ENCODE peak calls at places on chromosomes 1 and 21, in six cellular contexts. X, V, M, Z, P and N are unnamed samples.

GRCh38 chr1:116345830-116346229 is 27.2 kb upstream of the ATP1A1 start:
- DNase-seq in P (no peak), M (peak), V (no peak), X (peak), Z (no peak), N (no peak)

GRCh38 chr21:14284439-14284838 is 68.5 kb downstream of the RBM11 start:
- DNase-seq in P (no peak), V (no peak), X (no peak), M (no peak), Z (no peak), N (no peak)

GRCh38 chr1:160071289-160071688 is 1.3 kb upstream of the KCNJ10 start:
- DNase-seq in M (no peak), V (no peak), X (no peak), P (no peak), Z (no peak), N (no peak)

GRCh38 chr1:201408815-201409200 is 9.7 kb upstream of the LAD1 start:
- DNase-seq in M (no peak), X (no peak), Z (no peak), V (no peak), P (no peak), N (no peak)

GRCh38 chr21:39728341-39728740 is 16.6 kb upstream of the IGSF5 start:
- DNase-seq in X (no peak), M (no peak), P (no peak), Z (no peak), V (no peak), N (peak)

GRCh38 chr1:179955318-179955638 is 668 bp downstream of the CEP350 start:
- DNase-seq in X (no peak), M (no peak), Z (no peak), P (peak), V (no peak), N (no peak)

GRCh38 chr1:41399148-41399795 is 38.0 kb downstream of the FOXO6 start:
- DNase-seq in M (no peak), V (no peak), X (peak), P (no peak), Z (no peak), N (no peak)

GRCh38 chr1:182087304-182087703 is 25.8 kb upstream of the ZNF648 start:
- DNase-seq in Z (no peak), V (no peak), X (no peak), P (no peak), M (no peak), N (peak)

GRCh38 chr1:201153474-201154388 is 543 bp downstream of the TMEM9 start:
- DNase-seq in M (no peak), Z (peak), V (no peak), P (no peak), X (no peak), N (no peak)

GRCh38 chr1:55331355-55331754 is 116.2 kb upstream of the USP24 start:
- DNase-seq in M (no peak), P (no peak), V (no peak), Z (no peak), X (no peak), N (no peak)

GRCh38 chr1:178393370-178393769 is 103.4 kb downstream of the CLEC20A start:
- DNase-seq in P (no peak), Z (no peak), M (no peak), X (no peak), V (no peak), N (no peak)

GRCh38 chr1:1687846-1688245 is 4.7 kb downstream of the SLC35E2B start:
- DNase-seq in Z (no peak), X (no peak), P (no peak), M (no peak), V (no peak), N (no peak)

GRCh38 chr1:55650449-55650848 is 435.3 kb upstream of the USP24 start:
- DNase-seq in M (no peak), Z (no peak), V (no peak), X (no peak), P (no peak), N (no peak)

GRCh38 chr1:22625262-22625925 is 11.0 kb upstream of the C1QA start:
- DNase-seq in Z (no peak), X (peak), P (peak), M (peak), V (no peak), N (no peak)

GRCh38 chr1:7387053-7387861 is 383.8 kb upstream of the VAMP3 start:
- DNase-seq in Z (no peak), M (no peak), P (peak), X (no peak), V (no peak), N (no peak)

GRCh38 chr1:228875741-228876140 is 140.5 kb downstream of the RHOU start:
- DNase-seq in Z (no peak), P (no peak), M (no peak), V (no peak), X (no peak), N (no peak)

GRCh38 chr1:179548666-179549367 is 26.9 kb downstream of the NPHS2 start:
- DNase-seq in P (no peak), X (no peak), V (no peak), M (no peak), Z (no peak), N (no peak)

GRCh38 chr1:65882091-65882490 is 89.4 kb downstream of the PDE4B start:
- DNase-seq in M (no peak), X (no peak), V (no peak), Z (no peak), P (no peak), N (no peak)

DNA sequence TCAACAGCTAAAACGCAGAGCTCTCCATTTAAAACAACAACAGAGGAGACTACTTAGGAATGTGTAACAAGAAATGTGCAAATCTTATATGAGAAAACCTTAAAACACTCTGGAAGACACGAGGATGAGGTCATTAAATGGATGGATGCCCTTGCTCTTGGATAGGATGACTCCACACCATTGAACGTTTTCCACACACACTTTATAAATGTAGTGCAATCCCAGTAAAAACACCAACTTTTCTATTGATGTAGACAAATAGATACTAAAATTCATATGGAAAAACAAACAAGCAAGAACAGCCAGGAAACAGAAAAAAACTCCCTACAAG is 18.4 kb upstream of the COL6A1 start:
- DNase-seq in V (no peak), M (no peak), P (no peak), X (no peak), Z (no peak), N (no peak)
- H3K4me2 ChIP-seq in V (no peak), M (no peak), P (no peak), X (no peak), Z (no peak), N (no peak)

GRCh38 chr21:44960141-44961092 is 20.6 kb downstream of the SLX9 start:
- DNase-seq in M (no peak), X (no peak), V (no peak), Z (no peak), P (no peak), N (no peak)

GRCh38 chr21:44965251-44966022 is 25.6 kb downstream of the SLX9 start:
- DNase-seq in X (no peak), P (no peak), Z (no peak), V (no peak), M (no peak), N (no peak)

GRCh38 chr21:44964381-44964780 is 24.6 kb downstream of the SLX9 start:
- DNase-seq in X (no peak), V (no peak), Z (no peak), P (no peak), M (no peak), N (no peak)

GRCh38 chr21:44959376-44960091 is 19.7 kb downstream of the SLX9 start:
- DNase-seq in V (no peak), X (no peak), Z (no peak), P (no peak), M (no peak), N (no peak)

GRCh38 chr21:44962481-44962966 is 22.7 kb downstream of the SLX9 start:
- DNase-seq in V (no peak), X (no peak), M (no peak), Z (no peak), P (peak), N (no peak)
- H3K27ac ChIP-seq in V (no peak), X (no peak), M (no peak), Z (no peak), P (peak), N (no peak)

DNA sequence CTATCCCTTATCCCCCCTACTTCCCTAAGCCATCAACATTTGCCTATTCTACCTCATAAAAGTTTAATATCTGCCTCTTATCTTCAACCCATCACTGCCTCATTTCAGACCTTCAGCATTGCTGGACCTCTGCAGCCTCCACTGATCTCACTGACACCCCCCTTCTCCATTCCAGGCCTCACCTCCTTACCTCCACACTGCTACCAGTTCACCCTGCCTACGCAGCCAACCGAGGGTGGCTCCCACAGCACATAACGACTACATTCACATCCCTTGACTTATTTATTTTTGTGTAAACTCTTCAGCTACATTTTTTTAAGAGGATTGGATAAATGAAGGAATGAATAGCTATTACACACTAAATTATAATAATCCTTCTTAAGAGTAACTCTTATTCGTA is 14.2 kb downstream of the CLCC1 start:
- DNase-seq in V (no peak), Z (no peak), X (no peak), M (no peak), P (no peak), N (no peak)
- H3K4me3 ChIP-seq in V (no peak), Z (no peak), X (no peak), M (peak), P (no peak), N (no peak)

DNA sequence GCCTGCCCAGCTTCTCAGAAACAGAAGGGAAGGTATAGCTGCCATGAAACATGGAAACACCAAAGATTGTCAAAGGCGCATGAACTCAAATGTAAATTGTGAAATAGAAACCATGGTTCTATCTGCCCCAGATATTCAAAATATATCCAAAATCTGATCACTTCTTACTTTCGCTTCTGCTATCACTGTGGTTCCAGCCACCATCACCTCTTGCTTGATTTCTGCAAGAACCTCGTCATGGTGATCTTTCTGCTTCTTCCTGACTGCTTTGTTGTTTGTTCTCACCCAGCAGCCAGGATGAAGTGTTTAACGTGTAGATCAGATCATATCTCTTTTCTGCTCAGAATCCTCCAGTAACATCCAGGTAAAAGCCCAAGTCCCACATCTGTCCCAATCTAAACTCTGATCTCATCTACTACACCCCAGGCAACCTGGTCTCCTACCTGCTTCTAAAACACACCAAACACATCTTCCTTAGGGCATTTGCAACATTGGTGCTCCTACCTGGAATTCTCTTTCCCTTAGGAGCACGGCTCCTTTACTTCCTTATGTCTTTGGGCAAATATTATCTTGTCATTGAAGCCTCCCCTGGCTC is 10.5 kb upstream of the LMO4 start:
- DNase-seq in P (no peak), V (no peak), X (no peak), Z (no peak), M (no peak), N (no peak)
- H3K4me2 ChIP-seq in P (no peak), V (no peak), X (no peak), Z (no peak), M (no peak), N (no peak)

GRCh38 chr1:151811181-151811580 is 6.0 kb upstream of the LINGO4 start:
- DNase-seq in V (no peak), Z (no peak), P (no peak), M (no peak), X (no peak), N (no peak)
- H3K27ac ChIP-seq in V (no peak), Z (no peak), P (no peak), M (no peak), X (no peak), N (no peak)

DNA sequence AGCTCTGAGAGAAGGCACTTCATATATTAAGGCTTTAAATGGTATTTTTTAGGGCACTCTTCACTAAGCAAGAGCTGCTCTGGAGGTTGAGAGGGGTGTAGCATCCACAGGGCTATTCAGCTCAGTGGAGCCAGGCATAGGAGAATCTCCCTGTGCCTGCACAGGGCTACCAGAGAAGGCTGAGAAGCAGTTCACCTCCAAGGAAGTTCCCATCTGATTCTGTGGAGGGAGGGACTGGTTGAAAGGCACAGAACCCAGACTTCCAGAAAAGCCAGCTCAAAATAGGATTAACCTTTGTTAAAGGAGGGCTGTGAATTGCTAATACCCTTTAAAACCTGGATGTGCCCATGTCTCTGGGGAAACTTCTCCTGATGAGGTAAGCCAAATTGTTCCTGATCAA is 304.5 kb downstream of the TTLL7 start:
- DNase-seq in V (no peak), M (no peak), X (peak), P (no peak), Z (no peak), N (no peak)
- H3K4me3 ChIP-seq in V (no peak), M (no peak), X (no peak), P (no peak), Z (no peak), N (no peak)

GRCh38 chr1:31412732-31413404 is at the start of gene SERINC2:
- DNase-seq in X (peak), P (peak), V (no peak), Z (peak), M (peak), N (no peak)

GRCh38 chr1:31409946-31410858 is 2.8 kb upstream of the SERINC2 start:
- DNase-seq in Z (peak), X (no peak), M (no peak), V (no peak), P (peak), N (no peak)

GRCh38 chr1:31412205-31412604 is 808 bp upstream of the SERINC2 start:
- DNase-seq in X (no peak), V (no peak), Z (no peak), P (no peak), M (no peak), N (no peak)

GRCh38 chr1:31408788-31409318 is 4.2 kb upstream of the SERINC2 start:
- DNase-seq in P (no peak), M (no peak), X (no peak), V (no peak), Z (no peak), N (no peak)

GRCh38 chr1:31410871-31411270 is 2.1 kb upstream of the SERINC2 start:
- DNase-seq in X (no peak), Z (no peak), M (no peak), V (no peak), P (no peak), N (no peak)
- H3K4me2 ChIP-seq in X (no peak), Z (peak), M (no peak), V (no peak), P (no peak), N (no peak)

GRCh38 chr21:45424854-45425795 is 20.2 kb downstream of the COL18A1 start:
- DNase-seq in V (no peak), M (no peak), X (no peak), P (no peak), Z (no peak), N (no peak)

GRCh38 chr21:45421846-45422775 is 17.1 kb downstream of the COL18A1 start:
- DNase-seq in Z (no peak), P (no peak), X (no peak), M (no peak), V (no peak), N (no peak)

GRCh38 chr21:45423968-45424853 is 19.2 kb downstream of the COL18A1 start:
- DNase-seq in P (no peak), X (no peak), Z (no peak), V (no peak), M (no peak), N (no peak)

GRCh38 chr21:45421071-45421845 is 16.3 kb downstream of the COL18A1 start:
- DNase-seq in P (peak), V (no peak), Z (no peak), X (no peak), M (no peak), N (peak)

DNA sequence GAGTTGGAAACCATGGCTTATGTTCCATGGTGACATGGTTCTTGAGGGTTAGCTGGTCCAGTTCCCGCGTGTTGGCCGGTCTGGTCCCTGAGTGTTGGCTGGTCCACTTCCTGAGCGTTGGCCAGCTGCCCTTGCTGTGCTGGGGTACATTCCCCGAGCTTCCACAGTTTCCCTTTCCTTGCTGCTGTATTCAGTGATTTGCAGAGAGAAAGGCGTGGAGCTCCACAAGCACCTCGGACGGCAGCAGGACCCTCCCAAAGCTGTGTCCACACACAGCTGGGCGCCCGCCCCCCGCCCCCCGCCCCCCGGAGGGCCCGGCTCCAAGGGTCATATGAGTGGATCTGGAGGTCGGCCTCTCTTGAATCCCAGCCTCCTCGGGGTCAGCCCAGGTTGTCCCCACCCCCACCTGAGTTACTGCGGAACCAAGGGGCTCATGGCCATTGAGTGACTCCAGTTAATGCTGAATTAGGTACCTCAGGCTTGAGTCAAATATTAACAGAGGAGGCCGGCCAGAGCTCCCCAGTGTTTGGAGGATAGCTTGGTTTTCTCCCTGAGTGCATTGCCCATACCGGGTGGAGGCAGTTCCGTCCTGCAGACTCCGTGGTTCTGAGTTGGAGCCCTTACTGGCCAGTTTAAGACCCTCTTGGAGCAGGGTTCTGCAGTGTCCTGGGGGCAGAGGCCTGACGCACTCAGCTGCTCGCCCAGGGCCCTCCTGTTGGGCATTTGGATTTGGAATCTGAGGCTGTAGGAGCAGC is 18.4 kb downstream of the COL18A1 start:
- DNase-seq in Z (no peak), M (no peak), X (no peak), P (no peak), V (no peak), N (no peak)
- H3K27ac ChIP-seq in Z (no peak), M (no peak), X (no peak), P (no peak), V (no peak), N (no peak)

DNA sequence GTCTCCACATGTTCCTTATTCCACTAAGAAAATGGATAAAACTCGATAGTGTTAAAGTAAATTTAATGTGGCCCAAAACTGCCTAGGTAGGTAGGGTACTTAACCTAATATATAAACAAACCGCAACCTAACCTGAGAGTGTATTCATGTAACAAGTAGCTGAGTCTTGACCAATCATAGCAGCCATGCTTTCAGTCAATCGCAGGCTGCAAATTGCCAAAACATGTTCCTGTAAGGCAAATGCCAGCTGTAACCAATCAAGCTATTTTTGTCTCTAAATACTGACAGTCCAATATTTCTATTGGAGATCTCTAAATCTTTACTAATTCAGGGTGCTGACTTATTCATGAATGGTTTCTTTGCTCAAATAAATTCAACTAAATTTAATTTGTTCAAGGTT is 3.1 kb upstream of the HMGCS2 start:
- DNase-seq in M (no peak), V (no peak), Z (no peak), X (no peak), P (no peak), N (no peak)
- H3K4me3 ChIP-seq in M (no peak), V (no peak), Z (no peak), X (no peak), P (no peak), N (no peak)